ENCODE peak calls at places on chromosomes 4 and X, in five cellular contexts. A is HFFc6; X is activated naive CD8-positive, alpha-beta T cell treated with anti-CD3 and anti-CD28 coated beads for 36 hours; P is MCF 10A; C is mammary epithelial cell. S is an unnamed sample.

GRCh38 chr4:101265816-101266172 is 81.5 kb downstream of the PPP3CA start:
- DNase-seq in A (no peak), X (no peak), P (no peak), C (no peak), S (no peak)

GRCh38 chr4:174069848-174070330 is 213.6 kb downstream of the FBXO8 start:
- DNase-seq in A (no peak), X (no peak), P (no peak), C (no peak), S (no peak)

GRCh38 chrX:15838017-15838416 is 16.6 kb downstream of the AP1S2 start:
- DNase-seq in A (no peak), X (no peak), P (peak), C (no peak), S (no peak)

GRCh38 chrX:1190596-1191145 is 21.8 kb downstream of the CRLF2 start:
- DNase-seq in A (no peak), X (no peak), P (no peak), C (no peak), S (no peak)

GRCh38 chr4:78437608-78438088 is 113.9 kb upstream of the ANXA3 start:
- DNase-seq in A (peak), X (no peak), P (no peak), C (peak), S (no peak)

GRCh38 chrX:101415180-101416130 is 7.4 kb downstream of the HNRNPH2 start:
- DNase-seq in A (peak), X (no peak), P (peak), C (peak), S (peak)

GRCh38 chr4:19711871-19712270 is 539.8 kb upstream of the SLIT2 start:
- DNase-seq in A (peak), X (no peak), P (peak), C (peak), S (peak)

GRCh38 chr4:177177446-177178160 is 132.1 kb upstream of the NEIL3 start:
- DNase-seq in A (peak), X (no peak), P (no peak), C (no peak), S (peak)

GRCh38 chrX:38117485-38117884 is 103.2 kb downstream of the SRPX start:
- DNase-seq in A (no peak), X (no peak), P (peak), C (peak), S (peak)

GRCh38 chrX:96387801-96388200 is 296.8 kb upstream of the DIAPH2 start:
- DNase-seq in A (no peak), X (no peak), P (no peak), C (no peak), S (no peak)

GRCh38 chrX:148290041-148290440 is 210.4 kb upstream of the AFF2 start:
- DNase-seq in A (no peak), X (no peak), P (no peak), C (no peak), S (no peak)

GRCh38 chr4:120001850-120002249 is 64.8 kb downstream of the MAD2L1 start:
- DNase-seq in A (no peak), X (no peak), P (no peak), C (no peak), S (no peak)

GRCh38 chr4:87007345-87008181 is 72.8 kb downstream of the AFF1 start:
- DNase-seq in A (peak), X (peak), P (peak), C (peak), S (peak)

GRCh38 chrX:38660395-38661179 is 99.2 kb downstream of the TSPAN7 start:
- DNase-seq in A (no peak), X (no peak), P (no peak), C (no peak), S (no peak)

GRCh38 chrX:5399403-5399802 is 829.3 kb downstream of the NLGN4X start:
- DNase-seq in A (no peak), X (no peak), P (no peak), C (no peak), S (no peak)

GRCh38 chr4:8403173-8403753 is 37.3 kb downstream of the ACOX3 start:
- DNase-seq in A (peak), X (peak), P (peak), C (peak), S (peak)

GRCh38 chr4:150242820-150243458 is 164.7 kb downstream of the DCLK2 start:
- DNase-seq in A (peak), X (no peak), P (peak), C (no peak), S (peak)

GRCh38 chr4:126757219-126757618 is 875.5 kb upstream of the INTU start:
- DNase-seq in A (no peak), X (no peak), P (no peak), C (no peak), S (no peak)

GRCh38 chr4:26061248-26061986 is 147.4 kb downstream of the SMIM20 start:
- DNase-seq in A (peak), X (peak), P (peak), C (peak), S (peak)

GRCh38 chr4:139655116-139655515 is 10.5 kb upstream of the MGST2 start:
- DNase-seq in A (peak), X (peak), P (peak), C (peak), S (peak)

GRCh38 chr4:74674750-74675149 is 119.6 kb downstream of the BTC start:
- DNase-seq in A (no peak), X (no peak), P (no peak), C (no peak), S (no peak)

GRCh38 chrX:109632906-109633504 is 8.0 kb upstream of the KCNE5 start:
- DNase-seq in A (peak), X (no peak), P (peak), C (no peak), S (peak)

GRCh38 chrX:18683027-18683426 is 11.1 kb upstream of the RS1 start:
- DNase-seq in A (no peak), X (no peak), P (no peak), C (no peak), S (no peak)

GRCh38 chr4:832108-832507 is 6.2 kb upstream of the CPLX1 start:
- DNase-seq in A (no peak), X (no peak), P (no peak), C (no peak), S (no peak)

GRCh38 chr4:173448103-173448502 is 49.2 kb upstream of the SCRG1 start:
- DNase-seq in A (peak), X (no peak), P (no peak), C (no peak), S (no peak)

GRCh38 chrX:124406294-124407013 is 60.1 kb downstream of the SH2D1A start:
- DNase-seq in A (peak), X (peak), P (peak), C (peak), S (peak)

GRCh38 chr4:177321647-177322046 is 12.0 kb downstream of the NEIL3 start:
- DNase-seq in A (no peak), X (no peak), P (no peak), C (no peak), S (no peak)

GRCh38 chr4:94936854-94937253 is 179.1 kb downstream of the BMPR1B start:
- DNase-seq in A (no peak), X (no peak), P (no peak), C (no peak), S (no peak)

GRCh38 chr4:182448281-182449151 is 205.3 kb downstream of the TENM3 start:
- DNase-seq in A (peak), X (peak), P (peak), C (peak), S (peak)

S was measured in kidney tubule cell.